ENCODE peak calls at places on chromosomes 1 and 21, in four cellular contexts. H is HCT116, I is K562, B is HepG2. V is an unnamed sample.

GRCh38 chr1:162631546-162632233 is 574 bp upstream of the DDR2 start:
- DNase-seq in H (no peak), I (peak; percentile 45), B (no peak), V (no peak)

GRCh38 chr1:67715819-67716218 is 30.8 kb downstream of the GADD45A start:
- DNase-seq in I (no peak), H (no peak), B (no peak), V (no peak)

GRCh38 chr1:104380003-104380402 is 630.3 kb downstream of the AMY1C start:
- DNase-seq in H (no peak), I (no peak), B (no peak), V (no peak)

GRCh38 chr1:71049951-71050598 is 2.5 kb upstream of the PTGER3 start:
- DNase-seq in I (peak; percentile 43), B (peak; percentile 64), H (peak; percentile 61), V (peak; percentile 60)

GRCh38 chr1:33822396-33822795 is 41.5 kb upstream of the HMGB4 start:
- DNase-seq in B (no peak), H (no peak), I (no peak), V (no peak)

GRCh38 chr1:1554926-1555915 is 14.8 kb upstream of the TMEM240 start:
- DNase-seq in I (peak; percentile 62), B (no peak), H (no peak), V (no peak)

GRCh38 chr21:45590726-45591618 is 48.7 kb upstream of the SLC19A1 start:
- DNase-seq in B (no peak), I (peak; percentile 91), H (no peak), V (no peak)

GRCh38 chr1:1073743-1074587 is at the start of gene RNF223:
- DNase-seq in I (peak; percentile 38), H (peak; percentile 88), B (no peak), V (no peak)

GRCh38 chr1:13888351-13888996 is 188.5 kb downstream of the PRDM2 start:
- DNase-seq in B (no peak), I (no peak), H (no peak), V (no peak)

GRCh38 chr1:201254625-201255469 is 28.5 kb upstream of the PKP1 start:
- DNase-seq in I (peak; percentile 96), B (peak; percentile 15), H (peak; percentile 27), V (no peak)

GRCh38 chr1:110645172-110645571 is 29.6 kb downstream of the KCNA3 start:
- DNase-seq in H (no peak), I (no peak), B (no peak), V (no peak)

GRCh38 chr1:942864-943533 is 16.1 kb downstream of the NOC2L start:
- DNase-seq in I (peak; percentile 49), B (no peak), H (no peak), V (no peak)

GRCh38 chr1:8797230-8797629 is 20.2 kb downstream of the RERE start:
- DNase-seq in B (no peak), I (no peak), H (no peak), V (no peak)

GRCh38 chr1:147669475-147670318 is 627 bp downstream of the ACP6 start:
- DNase-seq in B (peak; percentile 39), H (no peak), I (no peak), V (no peak)

GRCh38 chr1:66270122-66270812 is 263.7 kb upstream of the SGIP1 start:
- DNase-seq in B (no peak), H (no peak), I (no peak), V (no peak)

DNA sequence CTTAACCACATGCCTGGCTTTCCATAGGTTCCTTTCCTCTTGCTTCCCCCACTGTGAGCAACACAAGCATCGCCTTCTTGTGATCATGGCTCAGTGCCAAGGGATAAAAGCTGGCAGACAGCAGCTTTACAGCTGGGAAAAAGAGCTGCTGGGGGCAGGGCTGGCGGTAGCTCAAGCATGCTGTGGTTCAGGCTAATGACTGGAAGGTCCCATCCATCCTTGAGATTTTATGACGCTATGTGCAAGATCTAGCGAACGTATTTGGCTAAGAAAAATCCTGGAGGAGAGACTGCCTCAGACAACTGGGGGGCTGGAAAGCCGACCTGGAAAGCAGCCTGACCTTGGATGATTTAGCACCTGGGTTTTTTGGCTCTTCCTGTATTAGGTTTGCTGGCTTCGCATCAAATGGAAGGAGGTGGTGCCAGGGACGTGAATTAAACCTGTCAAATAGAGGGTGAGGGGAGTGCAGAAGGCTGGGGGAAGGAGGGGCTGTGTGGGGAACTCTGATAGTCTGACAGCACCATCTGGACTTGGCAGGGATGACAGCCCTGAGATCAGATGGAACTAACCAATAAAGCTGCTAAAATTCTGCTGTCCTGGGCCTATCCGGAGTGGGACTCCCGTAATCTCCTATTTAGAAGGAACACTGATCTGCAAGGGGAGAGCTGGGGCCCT is 34.8 kb downstream of the ZMYND12 start:
- DNase-seq in H (no peak), I (no peak), B (no peak), V (no peak)
- TF ChIP-seq TCF7L2 in H (no peak), I (no peak), B (no peak), V (no peak)

GRCh38 chr1:182527680-182528079 is 61.4 kb downstream of the RNASEL start:
- DNase-seq in H (no peak), I (no peak), B (no peak), V (no peak)

GRCh38 chr1:182520746-182521145 is 68.3 kb downstream of the RNASEL start:
- DNase-seq in I (no peak), B (no peak), H (no peak), V (no peak)

DNA sequence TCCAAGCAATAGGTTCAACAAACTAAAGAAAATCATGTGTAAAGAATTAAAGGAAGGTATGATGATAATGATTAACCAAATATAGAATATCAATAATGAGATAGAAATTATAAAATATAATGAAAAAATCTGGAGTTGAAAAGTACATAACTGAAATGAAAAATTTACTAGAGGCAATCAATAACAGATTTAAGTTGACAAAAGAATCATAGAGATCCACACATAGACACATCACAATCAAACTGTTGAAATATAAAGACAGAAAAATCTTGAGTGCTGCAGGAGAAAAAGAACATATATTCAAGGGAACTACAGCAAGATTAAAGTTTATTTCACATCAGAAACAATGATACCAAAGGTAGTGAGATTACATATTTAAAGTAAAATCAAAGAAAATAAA is 63.7 kb downstream of the RNASEL start:
- DNase-seq in B (no peak), I (no peak), H (no peak), V (no peak)
- H3K9me3 ChIP-seq in B (no peaks in the 10 kb centered on the region), I (no peaks in the 10 kb centered on the region), H (no peaks in the 10 kb centered on the region), V (no peaks in the 10 kb centered on the region)

DNA sequence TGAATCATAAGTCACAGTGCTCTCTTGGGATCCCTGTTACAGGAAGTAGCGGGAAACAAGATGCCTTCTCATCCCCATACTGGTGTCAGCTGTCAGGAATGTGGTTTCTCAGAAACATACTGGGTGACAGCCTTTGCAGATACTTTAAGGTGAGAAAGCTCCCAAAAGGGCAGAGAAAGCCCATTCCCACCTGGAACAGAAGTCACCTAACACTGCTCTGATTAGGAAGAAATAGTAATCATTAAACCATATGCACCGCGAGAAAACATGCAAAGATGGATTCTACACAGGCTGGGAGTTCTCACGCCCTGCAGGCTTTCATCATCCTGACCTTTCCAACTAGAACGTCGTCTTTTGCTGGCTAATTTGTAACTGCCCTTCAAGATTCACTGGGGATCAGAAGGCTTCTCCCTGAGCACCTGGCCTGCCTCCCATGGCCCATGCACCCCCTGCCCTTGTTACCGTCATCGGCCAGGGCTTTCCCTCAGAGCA is 46.2 kb upstream of the SLC44A3 start:
- DNase-seq in I (no peak), B (peak; percentile 20), H (peak; percentile 32), V (no peak)
- TF ChIP-seq TCF7L2 in I (no peak), B (no peak), H (no peak), V (no peak)

GRCh38 chr1:248094884-248095283 is at the start of gene OR2L13:
- DNase-seq in H (no peak), I (no peak), B (no peak), V (no peak)
- H3K9me3 ChIP-seq in H (peaks cover 11% of the 10 kb centered on the region), I (peaks cover 2% of the 10 kb centered on the region), B (peaks cover 96% of the 10 kb centered on the region), V (no peaks in the 10 kb centered on the region)

GRCh38 chr1:168235937-168236336 is 10.1 kb downstream of the SFT2D2 start:
- DNase-seq in B (peak; percentile 35), H (no peak), I (no peak), V (no peak)

GRCh38 chr1:168230709-168231108 is 4.9 kb downstream of the SFT2D2 start:
- DNase-seq in H (no peak), I (no peak), B (peak; percentile 44), V (no peak)

GRCh38 chr1:168236836-168237611 is 11.2 kb downstream of the SFT2D2 start:
- DNase-seq in H (no peak), B (no peak), I (no peak), V (no peak)

GRCh38 chr1:168235548-168235885 is 9.7 kb downstream of the SFT2D2 start:
- DNase-seq in I (no peak), B (no peak), H (no peak), V (no peak)

DNA sequence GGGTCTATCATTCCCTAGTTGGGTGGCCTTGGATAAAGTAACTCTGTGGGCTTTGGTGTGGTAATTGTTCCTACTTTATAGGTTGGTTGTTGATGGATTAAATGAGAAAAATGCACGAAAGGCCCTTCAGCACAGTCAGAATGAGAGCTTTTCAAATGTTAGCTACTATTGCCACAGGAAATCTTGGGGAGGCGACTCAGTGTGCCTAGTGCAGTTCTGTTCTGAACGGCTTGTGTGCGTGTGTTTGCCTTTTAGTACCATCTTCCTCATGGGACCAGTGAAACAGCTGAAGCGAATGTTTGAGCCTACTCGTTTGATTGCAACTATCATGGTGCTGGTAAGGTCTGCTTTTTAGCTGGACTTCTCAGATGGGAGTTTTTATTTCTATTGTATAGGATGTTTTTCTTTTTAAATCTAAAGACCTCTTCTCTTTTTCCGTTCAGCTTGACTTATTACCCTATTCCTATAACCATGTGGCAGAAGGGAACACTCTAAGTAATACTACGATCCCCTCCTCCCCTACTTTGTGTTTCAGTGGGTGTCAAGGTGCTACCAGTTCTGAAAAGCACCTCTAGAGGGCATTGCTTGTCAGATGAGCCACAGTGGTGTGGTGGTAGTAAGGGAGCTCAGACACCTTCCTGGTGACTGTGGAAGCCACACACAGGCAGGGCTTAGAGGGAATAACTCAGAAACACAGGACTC is 9.2 kb downstream of the SFT2D2 start:
- DNase-seq in H (peak; percentile 31), B (peak; percentile 56), I (peak; percentile 70), V (peak; percentile 24)
- TF ChIP-seq TCF7L2 in H (no peak), B (no peak), I (no peak), V (no peak)

V was measured in Panc1.